ENCODE peak calls at places on chromosomes 13 and 19, in ten cellular contexts. P is ACHN; Z is heart right ventricle; T is esophagus squamous epithelium; V is pons; D is fibroblast of lung; A is frontal cortex; N is activated CD4-positive, alpha-beta T cell treated with anti-CD3 and anti-CD28 coated beads, Interleukin-2, amount 50 U/mL, for 48 hours; S is Peyer's patch; Y is brain microvascular endothelial cell. O is an unnamed sample.

GRCh38 chr19:31347356-31347755 is 1.9 kb downstream of the TSHZ3 start:
- DNase-seq in A (no peak), Z (no peak), S (no peak), T (no peak), V (no peak), P (no peak), D (peak; percentile 68), N (no peak), Y (no peak), O (no peak)

GRCh38 chr13:99013951-99014350 is 36.1 kb upstream of the DOCK9 start:
- DNase-seq in D (no peak), V (no peak), Z (no peak), Y (no peak), A (no peak), P (no peak), T (no peak), S (no peak), N (no peak), O (no peak)

GRCh38 chr19:48918801-48919247 is 14.7 kb upstream of the DHDH start:
- DNase-seq in P (peak; percentile 15), S (no peak), Y (no peak), T (no peak), D (no peak), N (no peak), V (no peak), Z (no peak), A (no peak), O (no peak)

GRCh38 chr19:46478356-46478986 is 7.1 kb upstream of the PNMA8A start:
- DNase-seq in V (no peak), N (no peak), S (no peak), P (no peak), A (no peak), Z (no peak), D (peak; percentile 83), Y (peak; percentile 79), T (no peak), O (no peak)

GRCh38 chr19:5891938-5892771 is 11.4 kb downstream of the NDUFA11 start:
- DNase-seq in A (peak; percentile 64), T (no peak), Z (peak; percentile 57), Y (peak; percentile 18), N (peak; percentile 26), S (no peak), V (no peak), D (peak; percentile 39), P (peak; percentile 42), O (no peak)

GRCh38 chr13:21579754-21580316 is 24.1 kb downstream of the MICU2 start:
- DNase-seq in P (no peak), A (no peak), Y (no peak), Z (no peak), S (no peak), V (no peak), T (no peak), N (no peak), D (peak; percentile 11), O (no peak)

GRCh38 chr19:2529473-2529918 is 53.6 kb downstream of the GADD45B start:
- DNase-seq in N (no peak), V (no peak), T (no peak), P (no peak), Y (peak; percentile 90), Z (no peak), A (no peak), D (peak; percentile 83), S (no peak), O (no peak)

GRCh38 chr19:584240-585001 is 5.3 kb upstream of the HCN2 start:
- DNase-seq in P (peak; percentile 43), Y (no peak), N (peak; percentile 64), D (no peak), Z (peak; percentile 71), T (no peak), S (peak; percentile 33), A (peak; percentile 81), V (no peak), O (peak; percentile 83)

GRCh38 chr13:88483202-88483601 is 812.0 kb downstream of the SLITRK5 start:
- DNase-seq in Z (no peak), P (no peak), N (no peak), T (no peak), S (no peak), V (no peak), A (no peak), Y (no peak), D (no peak), O (no peak)

GRCh38 chr13:48585456-48585840 is 52.6 kb upstream of the RCBTB2 start:
- DNase-seq in V (peak; percentile 97), D (peak; percentile 82), T (no peak), N (no peak), Y (peak; percentile 9), P (no peak), Z (no peak), S (no peak), A (peak; percentile 55), O (no peak)

GRCh38 chr13:96089139-96089538 is 768 bp upstream of the HS6ST3 start:
- DNase-seq in N (no peak), S (no peak), Y (no peak), A (no peak), P (no peak), Z (no peak), D (no peak), T (no peak), V (no peak), O (no peak)

GRCh38 chr13:110780410-110780809 is 66.9 kb downstream of the ING1 start:
- DNase-seq in Z (no peak), D (no peak), P (no peak), A (no peak), T (no peak), S (no peak), N (no peak), Y (no peak), V (no peak), O (no peak)

GRCh38 chr19:34661357-34661756 is 15.6 kb downstream of the SCGB2B2 start:
- DNase-seq in V (no peak), T (no peak), N (no peak), Y (no peak), D (no peak), Z (no peak), A (no peak), S (no peak), P (no peak), O (no peak)

GRCh38 chr19:2317756-2318155 is 9.8 kb upstream of the LINGO3 start:
- DNase-seq in D (no peak), Z (no peak), V (no peak), P (no peak), A (no peak), S (no peak), N (no peak), T (no peak), Y (no peak), O (no peak)

GRCh38 chr13:30880151-30880551 is 25.9 kb upstream of the MEDAG start:
- DNase-seq in Z (no peak), N (no peak), S (no peak), Y (peak; percentile 16), D (peak; percentile 82), A (no peak), T (no peak), P (no peak), V (no peak), O (no peak)

GRCh38 chr13:92224052-92224821 is 825.8 kb downstream of the GPC5 start:
- DNase-seq in D (peak; percentile 99), P (no peak), A (no peak), V (no peak), T (no peak), Z (no peak), S (no peak), Y (peak; percentile 92), N (no peak), O (peak; percentile 37)

GRCh38 chr19:9934132-9934950 is 2.0 kb downstream of the OLFM2 start:
- DNase-seq in T (no peak), V (peak; percentile 80), P (peak; percentile 58), N (peak; percentile 90), A (peak; percentile 72), S (peak; percentile 60), D (no peak), Y (peak; percentile 72), Z (peak; percentile 80), O (peak; percentile 70)

GRCh38 chr13:99356216-99357089 is 49.3 kb upstream of the GPR183 start:
- DNase-seq in S (peak; percentile 72), T (no peak), V (peak; percentile 81), D (peak; percentile 92), P (no peak), Y (peak; percentile 96), A (peak; percentile 23), Z (peak; percentile 31), N (no peak), O (no peak)

GRCh38 chr13:33349996-33350826 is 64.7 kb upstream of the STARD13 start:
- DNase-seq in S (no peak), Y (peak; percentile 23), P (peak; percentile 41), N (no peak), Z (peak; percentile 68), D (peak; percentile 48), A (peak; percentile 53), V (peak; percentile 29), T (no peak), O (peak; percentile 77)

GRCh38 chr19:19451429-19452240 is 46.2 kb downstream of the GATAD2A start:
- DNase-seq in A (no peak), P (no peak), Y (no peak), V (no peak), D (peak; percentile 56), T (no peak), N (peak; percentile 39), S (no peak), Z (no peak), O (no peak)

GRCh38 chr19:49331616-49332055 is 3.6 kb upstream of the CD37 start:
- DNase-seq in Z (no peak), S (peak; percentile 72), D (peak; percentile 51), A (peak; percentile 35), Y (peak; percentile 54), N (peak; percentile 55), P (peak; percentile 77), T (no peak), V (peak; percentile 64), O (no peak)

GRCh38 chr19:39111593-39112199 is 13.9 kb upstream of the PAK4 start:
- DNase-seq in S (no peak), N (no peak), Z (no peak), V (no peak), T (no peak), D (no peak), P (no peak), A (no peak), Y (no peak), O (no peak)

GRCh38 chr19:5001547-5002131 is 32.7 kb downstream of the KDM4B start:
- DNase-seq in T (no peak), V (peak; percentile 16), Z (no peak), A (no peak), P (peak; percentile 32), Y (peak; percentile 57), D (peak; percentile 57), S (no peak), N (peak; percentile 34), O (no peak)

GRCh38 chr13:39245688-39246087 is 207.4 kb downstream of the NHLRC3 start:
- DNase-seq in N (no peak), A (no peak), Z (no peak), V (no peak), P (no peak), S (no peak), T (no peak), Y (no peak), D (no peak), O (no peak)

GRCh38 chr19:19113040-19113541 is 25.2 kb downstream of the TMEM161A start:
- DNase-seq in P (peak; percentile 39), A (no peak), V (no peak), T (no peak), Y (peak; percentile 56), N (no peak), S (no peak), D (peak; percentile 30), Z (no peak), O (no peak)

GRCh38 chr19:31233288-31233687 is 115.9 kb downstream of the TSHZ3 start:
- DNase-seq in P (no peak), T (no peak), Z (no peak), A (no peak), S (no peak), N (no peak), D (no peak), Y (no peak), V (no peak), O (no peak)

GRCh38 chr19:42422576-42423461 is 4.4 kb downstream of the LIPE start:
- DNase-seq in Z (no peak), P (peak; percentile 12), Y (no peak), T (no peak), A (peak; percentile 41), V (no peak), N (peak; percentile 44), D (peak; percentile 11), S (peak; percentile 56), O (peak; percentile 76)

GRCh38 chr13:99967884-99968520 is 3.6 kb downstream of the ZIC5 start:
- DNase-seq in Y (no peak), P (no peak), Z (no peak), D (no peak), N (no peak), V (no peak), A (no peak), T (no peak), S (no peak), O (no peak)